ENCODE peak calls at places on chromosomes 5 and 9, in ten cellular contexts. J is astrocyte; V is CD8-positive, alpha-beta memory T cell; B is neuronal stem cell; I is spleen; T is endothelial cell of umbilical vein; A is breast epithelium; O is tibial nerve; D is cardiac muscle cell; N is SJSA1. F is an unnamed sample. For H3K4me1, the result is how much of the 10 kb centered on the place peaks cover.

GRCh38 chr9:32490601-32491000 is 35.4 kb downstream of the RIGI start:
- DNase-seq in O (no peak), J (no peak), A (no peak), T (no peak), N (no peak), D (no peak), B (no peak), V (no peak), I (no peak), F (no peak)

GRCh38 chr9:137606005-137606601 is 617 bp downstream of the ARRDC1 start:
- DNase-seq in B (no peak), I (peak), A (no peak), D (peak), V (no peak), T (no peak), O (no peak), J (no peak), N (no peak), F (no peak)

GRCh38 chr5:58261605-58262004 is 198.3 kb downstream of the PLK2 start:
- DNase-seq in B (no peak), I (no peak), J (peak), D (no peak), V (no peak), A (no peak), N (no peak), O (no peak), T (no peak), F (no peak)

GRCh38 chr9:133715295-133715865 is 22.8 kb downstream of the SARDH start:
- DNase-seq in O (no peak), B (no peak), J (peak), T (no peak), N (peak), A (no peak), I (peak), D (no peak), V (no peak), F (no peak)

GRCh38 chr5:92629574-92629973 is 951.4 kb downstream of the NR2F1-AS1 start:
- DNase-seq in I (no peak), B (no peak), N (no peak), V (no peak), J (no peak), T (no peak), D (no peak), O (no peak), A (no peak), F (no peak)

GRCh38 chr9:16309350-16310271 is 560.9 kb downstream of the BNC2 start:
- DNase-seq in T (no peak), D (no peak), A (no peak), J (no peak), V (no peak), N (no peak), O (peak), B (peak), I (no peak), F (peak)

GRCh38 chr5:464843-465590 is 22.0 kb downstream of the EXOC3 start:
- DNase-seq in O (no peak), A (peak), B (no peak), J (no peak), D (no peak), I (peak), T (no peak), N (no peak), V (peak), F (peak)

GRCh38 chr9:90007516-90008430 is 403.0 kb downstream of the GADD45G start:
- DNase-seq in T (no peak), I (no peak), A (no peak), N (no peak), B (no peak), D (no peak), O (no peak), J (peak), V (no peak), F (no peak)

GRCh38 chr5:177232761-177233160 is 70.8 kb downstream of the RAB24 start:
- DNase-seq in I (no peak), B (no peak), A (no peak), O (no peak), J (peak), D (no peak), T (no peak), V (no peak), N (no peak), F (no peak)

GRCh38 chr9:33294670-33295432 is 4.5 kb downstream of the NFX1 start:
- DNase-seq in N (no peak), A (no peak), V (no peak), O (no peak), D (no peak), J (no peak), B (no peak), T (no peak), I (no peak), F (no peak)

GRCh38 chr9:37382161-37382981 is 40.1 kb upstream of the GRHPR start:
- DNase-seq in T (no peak), B (no peak), N (no peak), A (no peak), D (no peak), I (no peak), O (no peak), V (no peak), J (no peak), F (no peak)

GRCh38 chr5:42377496-42377895 is 45.7 kb upstream of the GHR start:
- DNase-seq in T (peak), O (no peak), N (no peak), D (no peak), A (no peak), J (no peak), I (no peak), B (no peak), V (no peak), F (no peak)

GRCh38 chr5:127519527-127519926 is 2.1 kb downstream of the PRRC1 start:
- DNase-seq in B (no peak), J (no peak), D (no peak), T (no peak), A (no peak), N (no peak), I (no peak), O (no peak), V (no peak), F (no peak)

GRCh38 chr9:112091805-112092204 is 83.3 kb downstream of the SUSD1 start:
- DNase-seq in A (no peak), J (peak), T (peak), V (no peak), D (peak), N (no peak), I (no peak), O (no peak), B (no peak), F (no peak)

GRCh38 chr9:98897745-98898144 is 46.0 kb upstream of the COL15A1 start:
- DNase-seq in V (no peak), A (no peak), N (no peak), O (no peak), T (peak), D (no peak), I (no peak), J (no peak), B (no peak), F (no peak)

GRCh38 chr9:109600142-109600541 is 102.0 kb upstream of the PTPN3 start:
- DNase-seq in N (peak), B (no peak), I (no peak), D (no peak), V (no peak), O (no peak), A (no peak), T (no peak), J (peak), F (no peak)

GRCh38 chr9:111743275-111743674 is 51.5 kb downstream of the SHOC1 start:
- DNase-seq in N (no peak), I (no peak), J (peak), B (no peak), O (no peak), V (no peak), D (no peak), T (peak), A (no peak), F (no peak)

GRCh38 chr5:67246108-67246507 is 49.5 kb upstream of the CD180 start:
- DNase-seq in O (no peak), B (peak), D (peak), N (no peak), I (no peak), V (no peak), J (peak), T (peak), A (no peak), F (no peak)

GRCh38 chr5:93422652-93423332 is 158.2 kb downstream of the NR2F1-AS1 start:
- DNase-seq in J (no peak), N (no peak), T (peak), D (no peak), I (no peak), O (no peak), A (no peak), B (no peak), V (no peak), F (no peak)

GRCh38 chr9:130042931-130043653 is at the start of gene FNBP1:
- DNase-seq in J (peak), B (peak), N (peak), T (peak), A (peak), V (peak), I (peak), O (peak), D (peak), F (peak)

GRCh38 chr5:87127956-87128687 is 139.6 kb upstream of the RASA1 start:
- DNase-seq in A (no peak), O (no peak), J (peak), N (no peak), T (no peak), D (no peak), B (no peak), V (no peak), I (no peak), F (no peak)

GRCh38 chr9:108780949-108781734 is 74.6 kb downstream of the ACTL7B start:
- DNase-seq in O (no peak), N (no peak), V (no peak), A (no peak), J (no peak), B (no peak), D (no peak), T (no peak), I (no peak), F (no peak)

GRCh38 chr5:177300236-177300880 is 3.2 kb downstream of the RAB24 start:
- DNase-seq in D (peak), J (peak), I (peak), A (no peak), O (no peak), V (peak), B (no peak), N (peak), T (peak), F (peak)

GRCh38 chr5:1112596-1113331 is 901 bp upstream of the SLC12A7 start:
- DNase-seq in A (no peak), I (no peak), B (no peak), J (no peak), T (no peak), V (no peak), N (no peak), O (no peak), D (peak), F (no peak)

GRCh38 chr5:78611161-78611605 is 37.4 kb downstream of the LHFPL2 start:
- DNase-seq in B (peak), O (no peak), J (no peak), I (no peak), T (no peak), D (no peak), V (no peak), A (no peak), N (peak), F (no peak)

GRCh38 chr5:171317225-171317624 is 8.2 kb downstream of the TLX3 start:
- DNase-seq in B (no peak), N (no peak), T (no peak), A (no peak), I (no peak), V (no peak), D (no peak), O (no peak), J (no peak), F (peak)

GRCh38 chr9:81377921-81378320 is 311.4 kb downstream of the TLE1 start:
- DNase-seq in O (no peak), A (no peak), I (no peak), J (peak), T (no peak), V (no peak), D (no peak), N (no peak), B (no peak), F (no peak)

GRCh38 chr9:134643306-134643705 is 1.7 kb downstream of the COL5A1 start:
- DNase-seq in O (no peak), I (no peak), A (no peak), D (no peak), V (no peak), B (no peak), J (no peak), T (peak), N (no peak), F (no peak)

GRCh38 chr9:83937861-83938455 is 16.7 kb upstream of the KIF27 start:
- DNase-seq in O (no peak), J (peak), I (no peak), N (no peak), T (peak), D (peak), V (no peak), A (no peak), B (peak), F (no peak)

GRCh38 chr5:115816226-115817042 is at the start of gene CDO1:
- DNase-seq in A (peak), B (peak), J (peak), T (peak), I (peak), D (peak), O (peak), N (peak), V (no peak), F (peak)

GRCh38 chr9:101707708-101708107 is 30.7 kb downstream of the GRIN3A start:
- DNase-seq in B (no peak), O (no peak), A (no peak), I (no peak), N (no peak), V (no peak), D (no peak), T (no peak), J (no peak), F (no peak)

GRCh38 chr9:19940808-19941207 is 152.0 kb upstream of the SLC24A2 start:
- DNase-seq in V (no peak), D (no peak), A (no peak), J (no peak), N (no peak), B (no peak), O (no peak), I (no peak), T (peak), F (no peak)

GRCh38 chr5:111237470-111237869 is 13.3 kb downstream of the CAMK4 start:
- DNase-seq in A (no peak), B (no peak), J (peak), T (peak), V (no peak), D (no peak), N (no peak), I (no peak), O (no peak), F (no peak)

GRCh38 chr5:96590796-96591195 is 71.4 kb upstream of the CAST start:
- DNase-seq in N (no peak), D (no peak), V (no peak), O (no peak), T (no peak), A (no peak), I (no peak), B (no peak), J (no peak), F (no peak)

GRCh38 chr5:143400541-143401252 is 2.8 kb downstream of the NR3C1 start:
- DNase-seq in D (no peak), N (no peak), I (no peak), A (no peak), V (no peak), O (no peak), T (peak), B (no peak), J (peak), F (no peak)

GRCh38 chr5:126178521-126178920 is 244.7 kb upstream of the GRAMD2B start:
- DNase-seq in J (peak), A (no peak), D (no peak), V (no peak), N (no peak), B (no peak), I (no peak), O (no peak), T (no peak), F (no peak)

GRCh38 chr9:79473704-79474103 is 98.1 kb upstream of the TLE4 start:
- DNase-seq in A (no peak), T (no peak), B (no peak), V (no peak), J (no peak), I (no peak), N (no peak), D (no peak), O (no peak), F (no peak)

GRCh38 chr9:79477955-79478751 is 93.6 kb upstream of the TLE4 start:
- DNase-seq in O (no peak), J (peak), T (peak), V (peak), D (peak), I (no peak), A (no peak), N (peak), B (peak), F (peak)

GRCh38 chr9:79480639-79481038 is 91.1 kb upstream of the TLE4 start:
- DNase-seq in A (no peak), O (no peak), T (no peak), D (no peak), I (no peak), B (no peak), J (no peak), N (no peak), V (no peak), F (no peak)

GRCh38 chr9:79482078-79482477 is 89.7 kb upstream of the TLE4 start:
- DNase-seq in D (no peak), O (no peak), B (no peak), A (no peak), N (no peak), V (no peak), J (no peak), I (no peak), T (no peak), F (no peak)

GRCh38 chr9:79477241-79477830 is 94.4 kb upstream of the TLE4 start:
- DNase-seq in A (no peak), O (no peak), N (no peak), I (no peak), T (no peak), D (no peak), V (no peak), J (peak), B (no peak), F (no peak)
- H3K27ac ChIP-seq in A (no peak), O (no peak), N (peak), I (no peak), T (no peak), D (no peak), V (no peak), J (no peak), B (no peak), F (no peak)

GRCh38 chr5:160289356-160289651 is 23.1 kb downstream of the CCNJL start:
- DNase-seq in D (no peak), J (no peak), V (no peak), B (no peak), I (no peak), A (no peak), T (peak), O (no peak), N (no peak), F (no peak)
- H3K4me1 ChIP-seq in D (under half), J (under half), V (under half), B (under half), I (under half), A (under half), T (under half), O (under half), N (under half), F (under half)

GRCh38 chr9:92242779-92243136 is 50.7 kb downstream of the IARS1 start:
- DNase-seq in J (no peak), D (no peak), N (no peak), V (no peak), B (no peak), O (no peak), A (no peak), T (no peak), I (no peak), F (no peak)

GRCh38 chr9:92247981-92248380 is 45.5 kb downstream of the IARS1 start:
- DNase-seq in D (no peak), B (no peak), V (no peak), N (no peak), I (no peak), A (no peak), O (no peak), J (no peak), T (no peak), F (no peak)

GRCh38 chr9:92247296-92247695 is 46.2 kb downstream of the IARS1 start:
- DNase-seq in N (no peak), V (no peak), I (no peak), A (no peak), B (no peak), D (no peak), T (no peak), O (no peak), J (no peak), F (no peak)

GRCh38 chr9:92242115-92242778 is 51.2 kb downstream of the IARS1 start:
- DNase-seq in A (no peak), J (peak), O (no peak), B (no peak), T (peak), I (no peak), V (no peak), N (no peak), D (peak), F (no peak)

GRCh38 chr9:92245005-92245797 is 48.3 kb downstream of the IARS1 start:
- DNase-seq in D (no peak), V (no peak), B (no peak), T (no peak), I (no peak), J (peak), A (no peak), N (peak), O (no peak), F (no peak)
- H3K4me3 ChIP-seq in D (no peak), V (no peak), B (no peak), T (no peak), I (no peak), J (peak), A (no peak), N (no peak), O (no peak), F (no peak)

GRCh38 chr5:76684756-76685594 is 31.0 kb upstream of the F2R start:
- DNase-seq in I (no peak), J (no peak), A (no peak), D (no peak), V (no peak), B (no peak), O (no peak), N (no peak), T (no peak), F (no peak)

GRCh38 chr5:76681287-76681686 is 34.6 kb upstream of the F2R start:
- DNase-seq in D (no peak), N (no peak), B (no peak), O (no peak), V (no peak), I (no peak), J (no peak), T (no peak), A (no peak), F (no peak)

GRCh38 chr5:76679231-76679630 is 36.7 kb upstream of the F2R start:
- DNase-seq in O (no peak), I (no peak), T (peak), D (no peak), N (no peak), V (no peak), J (no peak), A (no peak), B (no peak), F (no peak)

GRCh38 chr5:76684012-76684731 is 31.8 kb upstream of the F2R start:
- DNase-seq in O (no peak), A (no peak), B (no peak), T (peak), V (no peak), I (no peak), N (no peak), J (no peak), D (no peak), F (no peak)

DNA sequence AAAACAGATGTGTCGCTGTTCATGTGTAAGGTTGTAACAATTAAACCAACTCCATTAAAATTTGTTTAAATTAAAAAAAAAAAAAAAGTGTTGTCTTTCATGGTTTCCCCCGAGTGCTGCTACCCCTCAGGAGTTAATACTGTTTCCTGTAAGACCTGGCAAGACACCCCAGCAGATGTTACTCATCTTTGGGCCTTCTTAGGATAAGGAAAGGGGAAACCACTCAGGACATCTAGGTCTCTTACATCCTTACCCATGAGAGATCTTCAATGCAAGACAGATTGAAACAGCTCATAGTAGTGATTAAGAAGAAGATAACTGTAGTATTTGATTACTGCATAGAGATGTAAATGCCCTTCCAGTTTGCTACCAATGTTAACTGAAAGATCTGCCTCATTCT is 33.5 kb upstream of the F2R start:
- DNase-seq in I (no peak), D (no peak), J (no peak), T (no peak), O (no peak), V (no peak), B (no peak), A (no peak), N (no peak), F (no peak)
- H3K27ac ChIP-seq in I (no peak), D (no peak), J (no peak), T (no peak), O (no peak), V (no peak), B (no peak), A (no peak), N (no peak), F (no peak)

DNA sequence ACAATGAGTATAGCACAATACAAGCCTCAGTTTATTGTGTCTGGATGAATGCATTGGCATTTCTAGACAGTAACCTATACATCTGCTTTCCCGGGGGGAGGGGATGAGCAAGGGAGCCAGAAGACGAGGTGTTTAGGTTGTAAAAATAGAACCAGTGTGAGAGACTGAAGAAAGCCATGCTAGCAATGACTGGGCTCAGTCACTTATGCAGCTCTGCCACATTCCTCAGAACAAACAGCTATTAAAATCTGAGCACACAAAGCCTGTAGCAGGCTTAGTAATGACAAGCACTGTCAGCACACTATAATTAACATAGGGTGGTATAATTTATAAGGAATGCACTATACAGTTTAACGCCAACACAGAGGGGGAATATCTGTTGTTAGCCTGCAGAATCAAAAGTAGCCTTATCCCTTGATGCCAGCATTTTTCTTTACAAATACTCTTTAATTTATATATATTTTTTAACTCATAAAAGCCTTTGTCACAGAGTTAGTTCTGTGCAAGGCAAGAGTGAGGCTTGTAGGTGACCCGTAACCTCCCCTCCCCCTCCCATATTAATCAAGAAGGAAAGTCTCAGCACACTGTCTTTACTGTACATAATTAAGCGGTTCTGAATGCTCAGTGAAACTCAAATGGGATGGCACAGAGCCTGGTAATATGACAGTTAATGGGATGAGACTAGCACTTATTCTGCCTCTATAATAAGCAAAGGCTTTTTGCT is 295.4 kb downstream of the CSNK1G3 start:
- DNase-seq in N (no peak), I (no peak), J (no peak), T (no peak), O (no peak), V (no peak), A (no peak), D (peak), B (peak), F (no peak)
- H3K4me1 ChIP-seq in N (under half), I (under half), J (under half), T (under half), O (under half), V (under half), A (under half), D (half or more), B (half or more), F (under half)

F was measured in tibial artery.